ENCODE peak calls at places on chromosome 4, in six cellular contexts. X is heart left ventricle; M is CD4-positive, alpha-beta memory T cell; U is sigmoid colon; Z is body of pancreas; K is breast epithelium. A is an unnamed sample. For H3K4me1 and H3K27me3, the result is how much of the 10 kb centered on the place peaks cover.

GRCh38 chr4:97144199-97144598 is 999.1 kb downstream of the STPG2 start:
- DNase-seq in M (no peak), Z (no peak), X (no peak), U (no peak), K (no peak), A (no peak)

GRCh38 chr4:128823025-128823661 is 13.6 kb downstream of the JADE1 start:
- DNase-seq in Z (no peak), K (no peak), M (no peak), X (no peak), U (no peak), A (no peak)

GRCh38 chr4:95596676-95597075 is 47.9 kb upstream of the UNC5C start:
- DNase-seq in K (no peak), Z (no peak), X (no peak), M (no peak), U (no peak), A (no peak)

GRCh38 chr4:10612476-10612875 is 72.1 kb downstream of the CLNK start:
- DNase-seq in K (no peak), M (no peak), X (no peak), Z (no peak), U (no peak), A (no peak)

GRCh38 chr4:98688416-98689290 is 30.2 kb upstream of the TSPAN5 start:
- DNase-seq in M (peak), X (no peak), K (no peak), Z (no peak), U (no peak), A (no peak)

GRCh38 chr4:183118585-183118984 is 19.5 kb downstream of the WWC2 start:
- DNase-seq in M (no peak), Z (peak), K (no peak), X (no peak), U (no peak), A (no peak)

GRCh38 chr4:183722738-183723560 is 63.9 kb downstream of the TRAPPC11 start:
- DNase-seq in K (peak), U (peak), M (peak), Z (peak), X (peak), A (peak)

GRCh38 chr4:153062652-153063168 is 126.6 kb downstream of the FHDC1 start:
- DNase-seq in X (no peak), U (no peak), Z (no peak), K (no peak), M (no peak), A (no peak)

GRCh38 chr4:109164011-109164410 is 138.4 kb downstream of the COL25A1 start:
- DNase-seq in X (no peak), K (no peak), M (no peak), U (no peak), Z (no peak), A (no peak)

GRCh38 chr4:122313001-122313400 is 65.8 kb upstream of the ADAD1 start:
- DNase-seq in K (no peak), U (no peak), M (no peak), X (no peak), Z (no peak), A (no peak)

GRCh38 chr4:2059726-2060577 is 825 bp downstream of the NAT8L start:
- DNase-seq in Z (no peak), M (no peak), X (peak), U (no peak), K (no peak), A (no peak)

DNA sequence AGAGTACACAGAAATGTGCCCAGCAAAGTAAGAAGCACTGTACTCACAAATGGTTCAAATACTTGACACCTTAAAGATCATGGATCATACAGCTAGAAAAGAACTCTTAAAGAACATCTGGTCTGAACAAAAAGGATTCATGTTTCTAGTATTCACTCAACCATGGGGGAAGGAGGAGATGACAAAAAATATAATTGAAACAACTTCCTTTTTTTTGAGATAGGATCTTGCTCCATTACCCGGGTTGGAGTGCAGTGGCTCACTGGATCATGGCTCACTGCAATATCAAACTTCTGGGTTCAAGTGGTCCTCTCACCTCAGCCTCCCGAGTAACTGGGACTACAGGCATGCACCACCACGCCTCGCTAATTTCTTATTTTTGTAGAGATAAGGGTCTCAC is 6.0 kb downstream of the DHX15 start:
- DNase-seq in K (no peak), M (no peak), U (no peak), X (no peak), Z (no peak), A (no peak)
- H3K4me3 ChIP-seq in K (no peak), M (no peak), U (no peak), X (no peak), Z (no peak), A (no peak)

DNA sequence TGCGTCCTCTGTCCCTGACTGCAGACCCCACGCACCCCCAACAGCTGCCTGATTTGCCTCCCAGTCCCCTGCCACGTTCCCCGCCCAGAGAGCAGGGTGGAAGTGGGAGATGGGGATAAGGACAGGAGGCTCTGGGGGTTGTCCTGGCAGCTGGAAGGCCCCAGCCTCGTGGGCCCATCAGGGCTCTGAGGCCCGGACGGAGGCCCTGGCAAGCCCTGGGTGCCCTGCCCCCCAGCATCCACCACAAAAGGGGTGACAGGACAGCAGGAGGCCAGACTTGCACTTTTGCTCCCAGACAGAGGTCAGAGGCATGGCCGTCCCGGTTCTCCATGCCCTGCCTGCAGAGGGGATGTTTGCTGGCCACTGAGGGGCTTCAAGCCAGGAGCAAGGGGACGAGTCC is 4.7 kb downstream of the SH3TC1 start:
- DNase-seq in X (no peak), U (no peak), M (no peak), K (no peak), Z (no peak), A (no peak)
- H3K4me1 ChIP-seq in X (under half), U (under half), M (under half), K (under half), Z (under half), A (under half)

GRCh38 chr4:78337216-78337615 is 214.4 kb upstream of the ANXA3 start:
- DNase-seq in K (no peak), X (no peak), M (no peak), Z (no peak), U (no peak), A (no peak)
- H3K27me3 ChIP-seq in K (under half), X (under half), M (under half), Z (under half), U (under half), A (under half)

GRCh38 chr4:172997217-172997609 is 171.4 kb upstream of the GALNT7 start:
- DNase-seq in K (no peak), M (no peak), X (no peak), Z (no peak), U (no peak), A (no peak)

GRCh38 chr4:172996571-172997216 is 171.9 kb upstream of the GALNT7 start:
- DNase-seq in Z (no peak), M (no peak), X (no peak), K (no peak), U (no peak), A (no peak)

GRCh38 chr4:173001571-173001970 is 167.0 kb upstream of the GALNT7 start:
- DNase-seq in X (no peak), Z (no peak), U (no peak), M (no peak), K (no peak), A (no peak)

GRCh38 chr4:172997851-172998250 is 170.8 kb upstream of the GALNT7 start:
- DNase-seq in U (no peak), Z (no peak), K (no peak), M (no peak), X (no peak), A (no peak)

DNA sequence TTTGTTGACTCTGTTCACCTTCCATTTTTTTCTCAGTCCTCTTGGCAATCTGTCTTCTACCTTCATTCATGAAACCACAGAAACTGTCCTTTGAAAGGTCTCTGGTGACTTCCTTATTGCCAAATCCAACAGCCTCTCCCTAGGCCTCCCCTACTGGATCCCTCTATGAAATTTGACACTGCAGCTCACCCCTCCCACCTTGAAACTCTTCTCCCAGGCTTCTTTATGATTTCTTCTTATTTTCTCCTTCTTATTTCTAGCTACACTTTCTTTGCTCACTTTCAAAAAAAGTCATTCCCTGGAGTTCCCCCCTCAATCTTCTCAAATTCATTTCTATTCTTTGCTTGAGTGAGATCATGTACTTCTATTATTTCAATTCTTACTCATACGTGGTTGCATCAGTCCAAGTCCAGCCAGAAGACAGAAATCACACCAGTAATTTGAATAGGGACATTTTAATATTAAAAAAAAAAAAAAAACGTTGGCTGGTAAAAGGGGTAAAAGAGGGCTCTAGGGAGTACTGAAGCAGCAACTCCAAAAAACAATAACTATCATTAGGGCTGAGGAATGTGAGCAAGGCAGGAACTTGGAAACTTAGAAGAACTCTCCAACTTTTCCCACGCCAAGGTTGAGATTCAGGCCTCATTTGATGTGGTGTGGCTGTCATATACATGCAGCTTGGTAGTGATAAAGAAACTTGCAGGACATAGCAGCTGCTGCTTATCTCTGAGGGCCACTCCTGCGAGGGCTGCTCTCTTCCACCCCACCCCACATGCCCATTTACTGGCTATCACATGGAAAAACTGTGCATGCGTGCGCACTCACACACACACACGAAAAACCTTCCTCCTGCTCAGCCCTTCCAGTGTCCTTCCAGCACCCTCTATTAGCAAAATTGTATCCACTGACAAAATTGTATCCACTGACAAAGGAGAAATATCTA is 169.8 kb upstream of the GALNT7 start:
- DNase-seq in K (no peak), Z (no peak), M (no peak), X (no peak), U (no peak), A (no peak)
- H3K4me3 ChIP-seq in K (no peak), Z (no peak), M (no peak), X (no peak), U (no peak), A (no peak)

GRCh38 chr4:70903282-70903603 is 1.1 kb downstream of the MOB1B start:
- DNase-seq in X (no peak), M (no peak), Z (peak), K (no peak), U (no peak), A (peak)

GRCh38 chr4:70913947-70914445 is 11.8 kb downstream of the MOB1B start:
- DNase-seq in X (no peak), M (no peak), Z (no peak), U (no peak), K (no peak), A (no peak)

GRCh38 chr4:70914631-70915030 is 12.5 kb downstream of the MOB1B start:
- DNase-seq in M (no peak), U (no peak), X (no peak), Z (peak), K (no peak), A (no peak)

GRCh38 chr4:70908993-70909556 is 6.9 kb downstream of the MOB1B start:
- DNase-seq in X (no peak), M (no peak), K (no peak), Z (no peak), U (no peak), A (no peak)
- H3K4me1 ChIP-seq in X (under half), M (under half), K (under half), Z (under half), U (under half), A (under half)

A was measured in Caco-2.